ENCODE peak calls at places on chromosome 21, in four cellular contexts. One of them, this sample, is unnamed.

GRCh38 chr21:29691616-29692491 is 247.9 kb downstream of the GRIK1 start:
- DNase-seq in ovary: no peak
- DNase-seq in cardiac muscle cell: no peak
- DNase-seq in stomach: no peak
- DNase-seq in this sample: no peak

GRCh38 chr21:25967566-25968438 is 202.8 kb downstream of the APP start:
- DNase-seq in ovary: no peak
- DNase-seq in cardiac muscle cell: no peak
- DNase-seq in stomach: no peak
- DNase-seq in this sample: no peak

GRCh38 chr21:41766051-41766882 is 585 bp downstream of the RIPK4 start:
- DNase-seq in ovary: no peak
- DNase-seq in cardiac muscle cell: no peak
- DNase-seq in stomach: no peak
- DNase-seq in this sample: no peak

GRCh38 chr21:37908691-37909090 is 7.6 kb downstream of the KCNJ6 start:
- DNase-seq in ovary: no peak
- DNase-seq in cardiac muscle cell: no peak
- DNase-seq in stomach: no peak
- DNase-seq in this sample: no peak

GRCh38 chr21:45556645-45557601 is 14.7 kb upstream of the SLC19A1 start:
- DNase-seq in ovary: peak; percentile 34
- DNase-seq in cardiac muscle cell: no peak
- DNase-seq in stomach: no peak
- DNase-seq in this sample: no peak

GRCh38 chr21:42676799-42677198 is 23.4 kb downstream of the PDE9A start:
- DNase-seq in ovary: no peak
- DNase-seq in cardiac muscle cell: no peak
- DNase-seq in stomach: no peak
- DNase-seq in this sample: no peak

GRCh38 chr21:39175154-39175553 is 8.1 kb downstream of the PSMG1 start:
- DNase-seq in ovary: no peak
- DNase-seq in cardiac muscle cell: peak; percentile 25
- DNase-seq in stomach: no peak
- DNase-seq in this sample: no peak

GRCh38 chr21:25842925-25843324 is 108.2 kb downstream of the GABPA start:
- DNase-seq in ovary: no peak
- DNase-seq in cardiac muscle cell: no peak
- DNase-seq in stomach: no peak
- DNase-seq in this sample: no peak

GRCh38 chr21:42460391-42461184 is 35.4 kb downstream of the RSPH1 start:
- DNase-seq in ovary: no peak
- DNase-seq in cardiac muscle cell: no peak
- DNase-seq in stomach: no peak
- DNase-seq in this sample: no peak

GRCh38 chr21:26843912-26844257 is 1.3 kb downstream of the ADAMTS1 start:
- DNase-seq in ovary: no peak
- DNase-seq in cardiac muscle cell: no peak
- DNase-seq in stomach: no peak
- DNase-seq in this sample: no peak

GRCh38 chr21:27582946-27583270 is 616.0 kb upstream of the ADAMTS5 start:
- DNase-seq in ovary: no peak
- DNase-seq in cardiac muscle cell: no peak
- DNase-seq in stomach: no peak
- DNase-seq in this sample: no peak

GRCh38 chr21:43191521-43191920 is 22.7 kb downstream of the CRYAA start:
- DNase-seq in ovary: no peak
- DNase-seq in cardiac muscle cell: no peak
- DNase-seq in stomach: no peak
- DNase-seq in this sample: no peak

GRCh38 chr21:16634522-16634914 is 878.3 kb upstream of the CXADR start:
- DNase-seq in ovary: no peak
- DNase-seq in cardiac muscle cell: peak; percentile 51
- DNase-seq in stomach: no peak
- DNase-seq in this sample: no peak

GRCh38 chr21:35696644-35697043 is 363.7 kb downstream of the SETD4 start:
- DNase-seq in ovary: no peak
- DNase-seq in cardiac muscle cell: peak; percentile 2
- DNase-seq in stomach: no peak
- DNase-seq in this sample: no peak
- TF ChIP-seq CTCF in ovary: no peak
- TF ChIP-seq CTCF in cardiac muscle cell: no peak
- TF ChIP-seq CTCF in stomach: no peak
- TF ChIP-seq CTCF in this sample: no peak

GRCh38 chr21:44547656-44548331 is 3.5 kb downstream of the KRTAP10-2 start:
- DNase-seq in ovary: no peak
- DNase-seq in cardiac muscle cell: no peak
- DNase-seq in stomach: peak; percentile 21
- DNase-seq in this sample: no peak
- H3K4me3 ChIP-seq in ovary: no peak overlapping the region
- H3K4me3 ChIP-seq in cardiac muscle cell: no peak overlapping the region
- H3K4me3 ChIP-seq in stomach: no peak overlapping the region
- H3K4me3 ChIP-seq in this sample: no peak overlapping the region

GRCh38 chr21:17813353-17813752 is 5.8 kb downstream of the C21orf91 start:
- DNase-seq in ovary: no peak
- DNase-seq in cardiac muscle cell: no peak
- DNase-seq in stomach: no peak
- DNase-seq in this sample: no peak
- H3K4me1 ChIP-seq in ovary: no peaks in the 10 kb centered on the region
- H3K4me1 ChIP-seq in cardiac muscle cell: peaks cover 14% of the 10 kb centered on the region
- H3K4me1 ChIP-seq in stomach: peaks cover 29% of the 10 kb centered on the region
- H3K4me1 ChIP-seq in this sample: no peaks in the 10 kb centered on the region

GRCh38 chr21:34360488-34361241 is 3.1 kb upstream of the KCNE2 start:
- DNase-seq in ovary: no peak
- DNase-seq in cardiac muscle cell: no peak
- DNase-seq in stomach: no peak
- DNase-seq in this sample: peak; percentile 40
- TF ChIP-seq CTCF in ovary: no peak
- TF ChIP-seq CTCF in cardiac muscle cell: no peak
- TF ChIP-seq CTCF in stomach: no peak
- TF ChIP-seq CTCF in this sample: no peak

DNA sequence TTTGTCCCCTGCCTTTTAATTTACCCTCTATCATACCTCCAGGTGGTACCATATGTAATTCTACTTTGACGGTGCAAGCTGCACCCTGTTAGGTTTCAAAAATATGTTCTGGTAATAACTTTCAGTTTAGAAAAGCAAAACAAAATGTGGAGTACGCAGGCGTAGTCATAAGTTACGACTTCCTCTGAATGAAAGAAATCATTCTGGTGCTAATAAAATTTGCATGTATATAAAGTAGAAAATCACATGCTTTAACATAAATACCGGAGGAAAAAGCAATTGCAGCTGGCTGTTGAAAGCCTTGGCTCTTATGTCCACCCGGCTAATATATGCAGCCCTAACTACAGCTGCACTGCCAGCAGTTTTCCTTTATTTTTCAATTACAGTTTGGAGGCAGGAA is 65.2 kb upstream of the TMPRSS15 start:
- DNase-seq in ovary: no peak
- DNase-seq in cardiac muscle cell: no peak
- DNase-seq in stomach: no peak
- DNase-seq in this sample: no peak
- H3K4me3 ChIP-seq in ovary: no peak overlapping the region
- H3K4me3 ChIP-seq in cardiac muscle cell: no peak overlapping the region
- H3K4me3 ChIP-seq in stomach: no peak overlapping the region
- H3K4me3 ChIP-seq in this sample: no peak overlapping the region

GRCh38 chr21:34907783-34908423 is 141.2 kb downstream of the RUNX1 start:
- DNase-seq in ovary: no peak
- DNase-seq in cardiac muscle cell: no peak
- DNase-seq in stomach: no peak
- DNase-seq in this sample: no peak

GRCh38 chr21:34909492-34910292 is 139.4 kb downstream of the RUNX1 start:
- DNase-seq in ovary: no peak
- DNase-seq in cardiac muscle cell: no peak
- DNase-seq in stomach: no peak
- DNase-seq in this sample: no peak

GRCh38 chr21:34908424-34909055 is 140.6 kb downstream of the RUNX1 start:
- DNase-seq in ovary: no peak
- DNase-seq in cardiac muscle cell: no peak
- DNase-seq in stomach: no peak
- DNase-seq in this sample: no peak

GRCh38 chr21:34904526-34905298 is 144.4 kb downstream of the RUNX1 start:
- DNase-seq in ovary: no peak
- DNase-seq in cardiac muscle cell: no peak
- DNase-seq in stomach: no peak
- DNase-seq in this sample: no peak

GRCh38 chr21:34906401-34906800 is 142.7 kb downstream of the RUNX1 start:
- DNase-seq in ovary: no peak
- DNase-seq in cardiac muscle cell: no peak
- DNase-seq in stomach: no peak
- DNase-seq in this sample: no peak
- H3K4me1 ChIP-seq in ovary: no peaks in the 10 kb centered on the region
- H3K4me1 ChIP-seq in cardiac muscle cell: no peaks in the 10 kb centered on the region
- H3K4me1 ChIP-seq in stomach: peaks cover 24% of the 10 kb centered on the region
- H3K4me1 ChIP-seq in this sample: peaks cover 6% of the 10 kb centered on the region

DNA sequence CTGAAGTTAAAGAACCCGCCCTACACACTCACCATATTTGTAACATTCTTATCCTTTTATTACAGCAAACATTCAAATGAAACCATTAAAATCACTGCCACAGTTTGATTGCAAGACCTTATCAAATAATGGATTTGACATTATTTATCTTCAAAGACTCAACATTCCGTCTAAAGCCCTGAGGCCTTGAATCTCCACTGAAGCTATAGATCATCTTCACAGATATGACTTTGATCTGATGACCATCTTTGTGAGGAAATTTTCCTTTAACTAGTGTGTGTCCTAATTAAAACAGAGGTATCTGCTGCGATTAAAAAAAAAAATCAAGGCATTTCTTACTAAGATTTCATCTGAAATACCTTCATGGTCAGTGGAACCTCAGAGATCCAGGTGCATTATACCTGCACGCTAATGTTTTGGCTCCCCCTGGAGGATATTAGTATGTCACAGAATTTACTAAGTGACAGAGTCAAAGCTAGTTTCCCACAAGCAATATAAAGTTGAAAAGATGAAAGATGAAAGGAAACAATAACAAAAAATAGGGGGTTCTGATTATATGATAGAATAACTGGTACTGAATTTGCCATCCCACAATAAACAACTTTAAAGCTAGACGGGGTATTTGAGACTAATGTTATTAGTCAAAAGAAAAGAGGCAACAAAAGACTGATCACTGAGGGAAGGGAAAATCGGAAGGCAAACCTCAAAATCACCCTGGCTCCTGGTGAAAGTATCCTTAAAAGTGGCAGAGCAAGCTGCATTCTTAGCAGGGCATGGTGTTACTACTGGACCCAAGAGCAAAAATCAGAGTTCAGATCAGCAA is 923.4 kb downstream of the NCAM2 start:
- DNase-seq in ovary: no peak
- DNase-seq in cardiac muscle cell: peak; percentile 55
- DNase-seq in stomach: no peak
- DNase-seq in this sample: no peak
- TF ChIP-seq CTCF in ovary: no peak
- TF ChIP-seq CTCF in cardiac muscle cell: peak; percentile 58
- TF ChIP-seq CTCF in stomach: peak; percentile 20
- TF ChIP-seq CTCF in this sample: peak; percentile 45

GRCh38 chr21:32474179-32475059 is 61.9 kb downstream of the EVA1C start:
- DNase-seq in ovary: no peak
- DNase-seq in cardiac muscle cell: no peak
- DNase-seq in stomach: peak; percentile 29
- DNase-seq in this sample: no peak

GRCh38 chr21:32477424-32477745 is 64.9 kb downstream of the EVA1C start:
- DNase-seq in ovary: no peak
- DNase-seq in cardiac muscle cell: no peak
- DNase-seq in stomach: no peak
- DNase-seq in this sample: no peak

GRCh38 chr21:32476661-32477423 is 64.3 kb downstream of the EVA1C start:
- DNase-seq in ovary: no peak
- DNase-seq in cardiac muscle cell: no peak
- DNase-seq in stomach: no peak
- DNase-seq in this sample: no peak

GRCh38 chr21:32472890-32473765 is 60.6 kb downstream of the EVA1C start:
- DNase-seq in ovary: no peak
- DNase-seq in cardiac muscle cell: no peak
- DNase-seq in stomach: no peak
- DNase-seq in this sample: no peak

GRCh38 chr21:32475162-32475812 is 62.8 kb downstream of the EVA1C start:
- DNase-seq in ovary: no peak
- DNase-seq in cardiac muscle cell: no peak
- DNase-seq in stomach: no peak
- DNase-seq in this sample: no peak
- H3K4me3 ChIP-seq in ovary: no peak overlapping the region
- H3K4me3 ChIP-seq in cardiac muscle cell: no peak overlapping the region
- H3K4me3 ChIP-seq in stomach: no peak overlapping the region
- H3K4me3 ChIP-seq in this sample: no peak overlapping the region

This sample was measured in right atrium auricular region.